ENCODE peak calls at places on chromosomes 16 and 17, in four cellular contexts. T, G, C and Z are unnamed samples. For H3K9me3, the result is how much of the 10 kb centered on the place peaks cover.

GRCh38 chr16:55889518-55889917 is 14.3 kb upstream of the CES5A start:
- DNase-seq in T (no peak), G (no peak), C (no peak), Z (no peak)

GRCh38 chr16:49556252-49557069 is 182.9 kb downstream of the C16orf78 start:
- DNase-seq in G (no peak), T (no peak), C (no peak), Z (no peak)

GRCh38 chr17:57488856-57489255 is 232.5 kb downstream of the MSI2 start:
- DNase-seq in C (no peak), G (peak), T (no peak), Z (no peak)

GRCh38 chr16:11384184-11384955 is 39.1 kb downstream of the RMI2 start:
- DNase-seq in G (no peak), T (no peak), C (no peak), Z (no peak)

GRCh38 chr17:11391134-11391533 is 150.1 kb downstream of the SHISA6 start:
- DNase-seq in G (no peak), C (no peak), T (no peak), Z (no peak)

GRCh38 chr16:11877374-11877773 is 26.0 kb upstream of the RSL1D1 start:
- DNase-seq in T (no peak), C (no peak), G (no peak), Z (no peak)

GRCh38 chr17:43958953-43959352 is 5.2 kb upstream of the PYY start:
- DNase-seq in C (no peak), T (no peak), G (peak), Z (no peak)

GRCh38 chr16:90046122-90046970 is 27.1 kb upstream of the DBNDD1 start:
- DNase-seq in G (no peak), C (no peak), T (no peak), Z (no peak)

GRCh38 chr16:17130733-17131132 is 340.0 kb downstream of the XYLT1 start:
- DNase-seq in C (peak), T (no peak), G (no peak), Z (no peak)

GRCh38 chr16:82639666-82640336 is 13.0 kb downstream of the CDH13 start:
- DNase-seq in C (no peak), T (peak), G (no peak), Z (peak)

GRCh38 chr17:72184805-72185204 is 64.0 kb downstream of the SOX9 start:
- DNase-seq in G (no peak), T (no peak), C (no peak), Z (no peak)

GRCh38 chr17:65139045-65139764 is 2.0 kb downstream of the RGS9 start:
- DNase-seq in T (no peak), G (no peak), C (no peak), Z (no peak)

DNA sequence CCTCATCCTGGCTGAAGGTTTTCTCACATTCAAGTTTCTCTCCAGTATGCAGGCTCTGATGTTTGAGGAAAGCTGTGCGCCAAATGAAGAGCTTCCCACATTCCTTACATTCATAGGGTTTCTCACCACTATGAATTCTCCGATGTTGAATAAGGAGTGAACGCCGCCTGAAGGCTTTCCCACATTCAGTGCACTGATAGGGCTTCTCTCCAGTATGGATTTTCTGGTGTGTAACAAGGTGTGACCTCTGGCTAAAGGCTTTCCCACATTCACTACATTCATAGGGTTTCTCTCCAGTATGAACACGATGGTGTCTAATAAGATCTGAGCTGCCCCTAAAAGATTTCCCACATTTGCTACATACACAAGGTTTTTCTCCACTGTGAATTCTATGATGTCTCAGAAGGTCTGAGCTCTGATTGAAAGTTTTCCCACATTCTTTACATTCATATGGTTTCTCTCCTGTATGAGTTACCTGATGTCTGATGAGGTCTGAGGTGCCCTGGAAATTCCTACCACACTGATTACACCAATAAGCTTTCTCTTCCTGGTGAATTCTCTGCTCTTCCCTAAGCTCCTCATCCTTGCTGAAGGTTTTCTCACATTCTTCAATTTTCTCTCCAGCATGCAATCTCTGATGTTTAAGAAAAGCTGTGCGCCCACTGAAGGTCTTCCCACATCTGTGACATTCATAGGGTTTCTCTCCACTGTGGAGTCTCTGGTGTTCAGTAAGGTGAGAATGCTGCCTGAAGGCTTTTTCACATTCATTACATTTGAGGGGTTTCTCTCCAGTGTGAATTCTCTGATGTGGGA is 8.9 kb downstream of the ZNF594 start:
- DNase-seq in C (no peak), G (no peak), T (no peak), Z (no peak)
- H3K9me3 ChIP-seq in C (half or more), G (half or more), T (half or more), Z (under half)

GRCh38 chr17:33716937-33717336 is 423.8 kb upstream of the ASIC2 start:
- DNase-seq in G (no peak), T (no peak), C (no peak), Z (no peak)
- H3K9me3 ChIP-seq in G (under half), T (under half), C (under half), Z (under half)

GRCh38 chr17:42513686-42514085 is 22.4 kb upstream of the NAGLU start:
- DNase-seq in T (no peak), C (no peak), G (no peak), Z (no peak)
- H3K9me3 ChIP-seq in T (under half), C (under half), G (under half), Z (under half)

DNA sequence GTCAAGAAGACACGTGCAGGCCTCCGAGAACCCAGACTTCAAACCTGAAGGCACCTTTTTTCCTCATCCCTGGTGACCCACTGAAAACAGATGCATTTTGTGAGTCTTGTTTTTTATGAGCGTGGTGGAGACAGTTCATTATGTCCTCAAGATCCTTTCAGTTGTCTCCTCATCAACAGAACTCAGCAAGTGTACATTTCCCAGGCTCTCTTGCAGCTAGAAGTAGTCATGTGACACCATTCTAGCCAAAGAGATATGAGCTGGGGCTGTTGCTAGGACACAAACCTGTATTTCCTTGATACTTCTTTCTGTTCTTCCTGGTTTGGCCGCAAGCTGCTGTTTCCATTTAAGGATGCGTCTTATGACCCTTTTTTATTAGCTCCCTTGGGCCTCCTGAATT is 135.7 kb upstream of the FOXF1 start:
- DNase-seq in T (no peak), G (no peak), C (no peak), Z (no peak)
- H3K9me3 ChIP-seq in T (under half), G (under half), C (under half), Z (under half)

GRCh38 chr16:31920373-31920772 is 46.8 kb downstream of the ZNF267 start:
- DNase-seq in C (no peak), G (no peak), T (no peak), Z (no peak)
- H3K9me3 ChIP-seq in C (half or more), G (half or more), T (half or more), Z (half or more)